ENCODE peak calls at places on chromosome 10, in six cellular contexts. P, G, N, K, L and Y are unnamed samples. For H3K9me3, the result is how much of the 10 kb centered on the place peaks cover.

GRCh38 chr10:42864575-42864974 is 82.0 kb downstream of the BMS1 start:
- DNase-seq in P (peak), G (peak), N (peak), K (no peak), L (no peak), Y (no peak)

GRCh38 chr10:114043532-114044250 is at the start of gene ADRB1:
- DNase-seq in P (peak), G (peak), N (peak), K (peak), L (no peak), Y (peak)

GRCh38 chr10:128982179-128982915 is 484.7 kb upstream of the MGMT start:
- DNase-seq in P (no peak), G (no peak), N (no peak), K (no peak), L (no peak), Y (no peak)

GRCh38 chr10:22252286-22252800 is 34.5 kb upstream of the EBLN1 start:
- DNase-seq in P (peak), G (peak), N (peak), K (peak), L (no peak), Y (peak)

GRCh38 chr10:79111427-79111826 is 42.7 kb downstream of the ZMIZ1 start:
- DNase-seq in P (no peak), G (no peak), N (peak), K (no peak), L (no peak), Y (no peak)

GRCh38 chr10:93462881-93463280 is 19.3 kb downstream of the MYOF start:
- DNase-seq in P (no peak), G (no peak), N (peak), K (no peak), L (no peak), Y (no peak)

GRCh38 chr10:75597691-75598455 is 166.4 kb downstream of the LRMDA start:
- DNase-seq in P (no peak), G (no peak), N (no peak), K (no peak), L (no peak), Y (no peak)

GRCh38 chr10:118692911-118693310 is 61.9 kb downstream of the CACUL1 start:
- DNase-seq in P (no peak), G (no peak), N (peak), K (no peak), L (peak), Y (no peak)

GRCh38 chr10:45602082-45602730 is 70.4 kb downstream of the ZFAND4 start:
- DNase-seq in P (no peak), G (no peak), N (peak), K (no peak), L (no peak), Y (no peak)

GRCh38 chr10:27482984-27483956 is 20.8 kb upstream of the RAB18 start:
- DNase-seq in P (no peak), G (no peak), N (peak), K (no peak), L (no peak), Y (no peak)

GRCh38 chr10:33196377-33196706 is 138.1 kb downstream of the NRP1 start:
- DNase-seq in P (no peak), G (no peak), N (no peak), K (no peak), L (no peak), Y (no peak)

DNA sequence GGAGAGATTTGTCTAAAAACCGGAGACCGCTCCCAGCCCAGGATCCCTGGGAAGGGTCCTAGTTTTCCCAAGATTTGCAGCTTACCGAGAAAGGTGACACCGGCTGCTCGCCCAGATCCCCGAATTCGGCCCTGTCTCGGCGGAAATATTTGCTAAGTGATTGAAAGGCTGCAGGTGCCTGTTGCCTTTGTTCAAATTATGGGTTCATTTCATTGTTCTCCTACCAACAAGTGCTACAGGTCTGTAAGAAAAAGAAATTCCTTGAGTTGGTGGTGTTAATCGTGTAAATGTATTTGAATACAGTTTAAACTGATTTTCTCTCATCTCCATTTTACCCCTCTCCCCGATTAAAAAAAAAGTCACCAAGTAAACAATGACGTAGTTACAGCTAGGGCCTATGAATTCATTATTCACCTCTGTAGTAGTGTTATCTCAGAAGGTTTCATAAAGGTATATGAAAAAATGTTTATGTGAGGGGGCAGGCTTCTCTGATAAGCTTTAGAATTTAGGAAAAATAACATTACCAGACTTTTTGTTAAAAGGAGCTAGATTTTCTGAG is 1.0 kb downstream of the REEP3 start:
- DNase-seq in P (no peak), G (no peak), N (peak), K (no peak), L (no peak), Y (no peak)
- H3K4me3 ChIP-seq in P (peak), G (peak), N (peak), K (peak), L (peak), Y (peak)

GRCh38 chr10:71946700-71947099 is 17.5 kb upstream of the CHST3 start:
- DNase-seq in P (no peak), G (no peak), N (no peak), K (no peak), L (no peak), Y (no peak)
- H3K9me3 ChIP-seq in P (under half), G (under half), N (under half), K (under half), L (under half), Y (under half)

GRCh38 chr10:3472705-3473078 is 300.1 kb upstream of the PITRM1 start:
- DNase-seq in P (no peak), G (no peak), N (peak), K (no peak), L (no peak), Y (no peak)
- H3K4me3 ChIP-seq in P (no peak), G (no peak), N (peak), K (peak), L (no peak), Y (peak)

DNA sequence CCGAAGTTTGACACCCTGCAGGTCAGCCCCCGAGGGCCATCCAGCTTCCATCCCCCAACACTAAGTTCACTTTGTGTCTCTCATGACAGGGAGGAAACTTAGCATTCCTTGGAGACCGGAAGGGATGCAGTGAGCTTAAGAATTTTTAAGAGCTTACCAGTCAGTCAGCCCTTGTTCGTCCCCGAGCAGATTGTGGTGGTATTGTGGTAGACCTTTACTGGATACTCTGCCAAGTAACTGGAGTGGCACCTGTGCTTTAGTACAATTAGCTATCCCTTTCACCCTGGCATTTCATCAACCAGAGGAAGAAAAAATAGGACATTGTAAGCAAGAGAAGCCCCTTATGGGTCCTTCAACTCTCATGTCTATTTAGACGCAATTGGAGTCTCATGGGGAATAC is 74.8 kb downstream of the NSUN6 start:
- DNase-seq in P (no peak), G (no peak), N (no peak), K (no peak), L (no peak), Y (no peak)
- H3K9me3 ChIP-seq in P (under half), G (under half), N (under half), K (under half), L (under half), Y (under half)

DNA sequence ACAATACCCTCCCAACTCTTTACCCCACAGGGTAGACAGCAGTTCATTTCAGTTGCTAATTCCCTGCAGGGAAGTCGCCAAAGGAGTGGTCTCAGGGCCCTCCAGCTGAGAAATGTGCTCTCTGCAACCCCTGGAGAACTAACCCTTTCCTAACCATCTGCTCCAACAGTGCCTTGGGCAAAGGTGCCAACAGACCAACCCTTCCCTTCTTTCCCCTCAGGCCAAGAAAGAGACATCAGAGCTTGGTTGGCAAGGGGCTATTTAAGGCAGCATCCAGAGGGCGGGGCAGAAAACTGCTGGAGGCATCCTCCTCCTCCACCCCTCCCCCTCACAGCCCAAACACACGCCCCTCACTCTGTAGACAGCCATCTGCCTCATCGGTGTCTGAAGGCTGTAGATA is 1.7 kb downstream of the SORBS1 start:
- DNase-seq in P (peak), G (no peak), N (no peak), K (peak), L (no peak), Y (peak)
- H3K4me3 ChIP-seq in P (peak), G (no peak), N (no peak), K (peak), L (no peak), Y (peak)

GRCh38 chr10:4119107-4119506 is 334.1 kb upstream of the KLF6 start:
- DNase-seq in P (no peak), G (no peak), N (no peak), K (no peak), L (no peak), Y (no peak)
- H3K9me3 ChIP-seq in P (under half), G (under half), N (under half), K (under half), L (under half), Y (under half)

GRCh38 chr10:32155075-32155516 is 98.9 kb upstream of the KIF5B start:
- DNase-seq in P (no peak), G (no peak), N (peak), K (no peak), L (peak), Y (no peak)
- H3K4me3 ChIP-seq in P (no peak), G (no peak), N (peak), K (no peak), L (no peak), Y (no peak)